ENCODE peak calls at places on chromosome 12, in five cellular contexts. A is GM23338, C is H1, T is esophagus muscularis mucosa, J is mesendoderm. F is an unnamed sample.

GRCh38 chr12:11723993-11724392 is 74.5 kb downstream of the ETV6 start:
- DNase-seq in A (peak), J (peak), T (no peak), C (no peak), F (peak)

GRCh38 chr12:76883151-76883550 is 4.3 kb upstream of the CSRP2 start:
- DNase-seq in T (no peak), A (no peak), J (peak), C (no peak), F (peak)

GRCh38 chr12:30440826-30441602 is 254.7 kb downstream of the IPO8 start:
- DNase-seq in A (peak), T (peak), J (peak), C (no peak), F (no peak)

GRCh38 chr12:22702690-22703089 is 77.7 kb downstream of the ETNK1 start:
- DNase-seq in A (no peak), J (no peak), T (no peak), C (no peak), F (no peak)

GRCh38 chr12:131454418-131455217 is 256.3 kb upstream of the SFSWAP start:
- DNase-seq in C (peak), A (peak), J (peak), T (no peak), F (no peak)

GRCh38 chr12:148676-149416 is 65.1 kb downstream of the SLC6A12 start:
- DNase-seq in J (no peak), T (no peak), C (no peak), A (no peak), F (no peak)

GRCh38 chr12:6312529-6313325 is 2.2 kb downstream of the PLEKHG6 start:
- DNase-seq in T (no peak), A (peak), C (peak), J (peak), F (no peak)

GRCh38 chr12:60197589-60197988 is 601.8 kb downstream of the SLC16A7 start:
- DNase-seq in T (no peak), C (no peak), A (no peak), J (no peak), F (no peak)

GRCh38 chr12:15728118-15728598 is 61.0 kb downstream of the EPS8 start:
- DNase-seq in J (no peak), C (no peak), A (no peak), T (no peak), F (peak)

GRCh38 chr12:16344269-16344668 is 3.2 kb upstream of the MGST1 start:
- DNase-seq in T (no peak), C (no peak), A (no peak), J (no peak), F (no peak)

GRCh38 chr12:124774054-124774461 is 89.6 kb downstream of the SCARB1 start:
- DNase-seq in T (no peak), A (no peak), J (no peak), C (no peak), F (no peak)

GRCh38 chr12:47015381-47015780 is 64.0 kb upstream of the PCED1B start:
- DNase-seq in T (no peak), C (no peak), J (no peak), A (no peak), F (no peak)
- H3K4me3 ChIP-seq in T (no peak), C (no peak), J (no peak), A (no peak), F (no peak)

GRCh38 chr12:116236148-116236731 is 41.3 kb downstream of the MED13L start:
- DNase-seq in C (no peak), A (peak), J (peak), T (no peak), F (peak)
- H3K4me3 ChIP-seq in C (no peak), A (no peak), J (no peak), T (no peak), F (no peak)

GRCh38 chr12:122665759-122666158 is 37.4 kb downstream of the HCAR2 start:
- DNase-seq in C (no peak), T (no peak), A (no peak), J (no peak), F (no peak)

GRCh38 chr12:122665349-122665748 is 37.8 kb downstream of the HCAR2 start:
- DNase-seq in A (no peak), T (no peak), J (no peak), C (no peak), F (no peak)

GRCh38 chr12:122668268-122668667 is 34.9 kb downstream of the HCAR2 start:
- DNase-seq in J (no peak), C (no peak), T (no peak), A (peak), F (no peak)

GRCh38 chr12:122672515-122672914 is 30.6 kb downstream of the HCAR2 start:
- DNase-seq in J (no peak), C (no peak), T (no peak), A (peak), F (no peak)

DNA sequence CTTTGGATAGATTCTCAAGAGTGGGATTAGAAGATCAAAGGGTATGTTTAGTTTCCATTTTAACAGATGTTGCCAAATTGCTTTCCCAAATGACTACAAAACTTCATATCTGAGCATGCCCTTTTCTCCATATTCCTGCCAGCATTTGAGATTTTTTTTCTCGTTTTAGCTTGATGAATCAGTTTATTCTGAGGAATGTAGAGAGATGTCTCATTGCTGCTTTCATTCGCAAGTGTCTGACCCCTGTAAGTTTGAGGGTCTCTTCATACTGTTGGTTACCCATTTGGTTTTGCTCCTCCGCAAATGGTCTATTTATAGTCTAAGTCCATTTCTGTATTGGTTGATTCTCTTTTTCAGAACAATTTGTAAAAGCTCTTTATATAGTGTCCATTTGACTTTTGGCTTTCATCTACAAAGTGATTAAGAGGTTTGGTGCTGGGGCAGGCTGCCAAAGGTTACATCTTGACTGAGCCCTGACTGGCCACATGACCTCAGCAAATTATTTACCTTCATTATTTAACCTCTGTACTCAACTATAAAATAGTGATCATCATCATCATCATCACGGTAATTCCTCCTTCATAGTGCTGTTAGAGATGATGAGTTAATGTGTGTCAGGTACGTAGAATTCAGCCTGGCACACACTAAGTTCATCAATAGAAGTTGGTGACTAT is 33.6 kb downstream of the HCAR2 start:
- DNase-seq in C (no peak), T (no peak), A (no peak), J (no peak), F (peak)
- H3K4me3 ChIP-seq in C (no peak), T (no peak), A (no peak), J (no peak), F (no peak)

GRCh38 chr12:122018937-122019336 is 2.7 kb upstream of the BCL7A start:
- DNase-seq in J (no peak), T (no peak), C (no peak), A (no peak), F (no peak)

GRCh38 chr12:122022393-122023338 is 982 bp downstream of the BCL7A start:
- DNase-seq in J (peak), C (peak), A (peak), T (no peak), F (peak)

GRCh38 chr12:122021193-122021821 is 377 bp upstream of the BCL7A start:
- DNase-seq in C (peak), J (peak), A (peak), T (no peak), F (no peak)

GRCh38 chr12:122021822-122022392 is at the start of gene BCL7A:
- DNase-seq in A (peak), T (no peak), C (peak), J (peak), F (peak)

DNA sequence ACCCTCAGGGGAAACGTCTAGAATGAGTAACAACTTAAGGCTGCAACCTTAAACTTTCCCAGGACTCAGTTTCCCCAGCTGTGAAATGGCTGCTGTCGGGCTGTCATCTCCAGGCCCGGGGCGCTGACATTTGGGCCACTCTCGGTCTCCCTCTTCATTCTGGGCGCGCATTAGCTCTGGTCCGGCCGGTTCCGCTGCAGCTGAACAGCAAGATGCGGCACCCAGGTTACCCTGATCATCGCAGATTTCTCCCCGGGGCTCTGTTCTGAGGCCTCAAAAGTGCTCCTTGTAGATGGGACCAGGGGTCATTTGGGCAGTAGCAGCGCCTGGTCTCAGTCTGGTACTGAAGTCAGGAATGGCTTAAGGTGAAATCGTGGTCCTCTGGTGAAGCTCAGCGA is 890 bp upstream of the BCL7A start:
- DNase-seq in C (no peak), A (peak), J (no peak), T (no peak), F (no peak)
- H3K4me3 ChIP-seq in C (peak), A (peak), J (no peak), T (peak), F (peak)

DNA sequence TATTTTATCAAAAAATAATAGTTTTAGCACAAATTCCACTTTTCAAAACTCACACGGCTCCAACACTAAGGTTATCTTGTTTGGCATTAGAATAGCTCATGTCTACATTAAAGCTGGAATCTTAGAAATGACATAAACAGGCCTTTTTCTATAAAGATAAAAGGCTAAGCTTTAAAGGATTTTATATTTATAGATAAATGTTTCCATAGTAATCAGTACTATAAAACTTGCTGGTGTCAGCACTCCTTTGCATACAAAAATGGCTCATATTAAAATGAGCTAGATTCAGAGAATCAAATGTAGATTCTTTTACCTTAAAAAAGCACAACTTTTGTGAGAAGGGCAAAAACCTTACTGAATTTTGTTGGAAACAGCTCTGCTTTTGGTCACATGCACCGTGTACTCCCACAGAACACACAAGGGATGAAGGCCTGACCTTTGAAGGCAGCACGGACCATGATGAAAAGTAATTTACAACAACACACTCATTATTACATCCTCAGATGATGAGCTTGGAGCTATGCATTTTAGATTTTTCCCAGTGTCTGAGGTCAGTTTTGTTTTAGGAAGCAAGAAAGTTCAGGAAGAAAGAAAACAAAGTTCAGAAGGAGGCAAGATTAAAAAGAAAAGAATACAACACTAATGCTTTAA is 202.8 kb downstream of the BCAT1 start:
- DNase-seq in A (no peak), J (no peak), C (no peak), T (no peak), F (no peak)
- H3K4me3 ChIP-seq in A (no peak), J (no peak), C (no peak), T (no peak), F (no peak)

DNA sequence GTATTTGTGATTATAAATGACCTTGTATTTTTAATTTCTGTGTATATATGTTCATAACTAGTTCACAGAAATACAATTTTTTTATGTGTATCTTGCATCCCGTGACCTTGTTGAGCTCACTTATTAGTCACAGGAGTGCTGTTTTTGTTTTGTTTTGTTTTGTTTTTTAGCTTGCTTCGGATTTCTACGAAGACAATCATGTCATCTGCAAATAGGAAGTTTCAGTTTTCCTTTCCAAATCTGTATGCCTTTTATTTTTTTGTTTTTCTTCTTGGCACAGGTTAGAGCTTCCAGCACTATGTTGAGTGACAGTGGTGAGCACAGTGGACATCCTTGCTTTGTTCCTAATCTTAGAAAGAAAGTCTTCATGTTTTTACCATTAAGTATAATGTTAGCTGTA is 229.2 kb upstream of the GARIN6 start:
- DNase-seq in T (no peak), C (no peak), J (no peak), A (no peak), F (no peak)
- H3K4me3 ChIP-seq in T (no peak), C (no peak), J (no peak), A (no peak), F (no peak)

GRCh38 chr12:47026291-47026690 is 53.1 kb upstream of the PCED1B start:
- DNase-seq in A (no peak), T (no peak), C (no peak), J (no peak), F (no peak)
- H3K4me3 ChIP-seq in A (no peak), T (no peak), C (no peak), J (no peak), F (no peak)

GRCh38 chr12:113070117-113070906 is 13.8 kb downstream of the DTX1 start:
- DNase-seq in C (no peak), A (no peak), T (no peak), J (no peak), F (no peak)
- H3K4me3 ChIP-seq in C (no peak), A (no peak), T (no peak), J (no peak), F (no peak)

F was measured in astrocyte of the spinal cord.